ENCODE peak calls at places on chromosomes 1 and 21, in six cellular contexts. One of them, this sample, is unnamed.
A peak's percentile ranks its signal among the peaks of the same experiment; 100 is the strongest.

GRCh38 chr1:23562138-23562819 is 3.0 kb upstream of the ID3 start:
- DNase-seq in H9: peak; percentile 95
- DNase-seq in psoas muscle: peak; percentile 97
- DNase-seq in WTC11: peak; percentile 93
- DNase-seq in AG09309: peak; percentile 95
- DNase-seq in neural progenitor cell: peak; percentile 98
- DNase-seq in this sample: peak; percentile 89

GRCh38 chr1:24913616-24914225 is 16.4 kb downstream of the RUNX3 start:
- DNase-seq in H9: no peak
- DNase-seq in psoas muscle: no peak
- DNase-seq in WTC11: no peak
- DNase-seq in AG09309: no peak
- DNase-seq in neural progenitor cell: no peak
- DNase-seq in this sample: no peak

GRCh38 chr1:162847839-162848453 is 13.0 kb downstream of the CCDC190 start:
- DNase-seq in H9: peak; percentile 66
- DNase-seq in psoas muscle: peak; percentile 73
- DNase-seq in WTC11: peak; percentile 86
- DNase-seq in AG09309: peak; percentile 33
- DNase-seq in neural progenitor cell: peak; percentile 81
- DNase-seq in this sample: peak; percentile 63

GRCh38 chr1:168084396-168085231 is 52.1 kb downstream of the GPR161 start:
- DNase-seq in H9: peak; percentile 82
- DNase-seq in psoas muscle: peak; percentile 49
- DNase-seq in WTC11: peak; percentile 85
- DNase-seq in AG09309: no peak
- DNase-seq in neural progenitor cell: peak; percentile 75
- DNase-seq in this sample: no peak

GRCh38 chr1:214332950-214333798 is 52.2 kb downstream of the SMYD2 start:
- DNase-seq in H9: peak; percentile 59
- DNase-seq in psoas muscle: peak; percentile 60
- DNase-seq in WTC11: peak; percentile 65
- DNase-seq in AG09309: peak; percentile 14
- DNase-seq in neural progenitor cell: peak; percentile 56
- DNase-seq in this sample: peak; percentile 30

GRCh38 chr1:184930232-184930631 is 44.1 kb downstream of the NIBAN1 start:
- DNase-seq in H9: no peak
- DNase-seq in psoas muscle: no peak
- DNase-seq in WTC11: no peak
- DNase-seq in AG09309: no peak
- DNase-seq in neural progenitor cell: no peak
- DNase-seq in this sample: no peak

GRCh38 chr1:36304521-36304920 is 1.6 kb upstream of the SH3D21 start:
- DNase-seq in H9: no peak
- DNase-seq in psoas muscle: no peak
- DNase-seq in WTC11: no peak
- DNase-seq in AG09309: no peak
- DNase-seq in neural progenitor cell: no peak
- DNase-seq in this sample: no peak

GRCh38 chr1:24327886-24328285 is 8.7 kb downstream of the GRHL3 start:
- DNase-seq in H9: no peak
- DNase-seq in psoas muscle: no peak
- DNase-seq in WTC11: no peak
- DNase-seq in AG09309: no peak
- DNase-seq in neural progenitor cell: no peak
- DNase-seq in this sample: no peak

GRCh38 chr1:12616709-12617373 is 1.2 kb downstream of the DHRS3 start:
- DNase-seq in H9: no peak
- DNase-seq in psoas muscle: peak; percentile 58
- DNase-seq in WTC11: peak; percentile 41
- DNase-seq in AG09309: no peak
- DNase-seq in neural progenitor cell: peak; percentile 59
- DNase-seq in this sample: no peak

GRCh38 chr21:24367936-24368335 is 1239.3 kb downstream of the MRPL39 start:
- DNase-seq in H9: no peak
- DNase-seq in psoas muscle: no peak
- DNase-seq in WTC11: no peak
- DNase-seq in AG09309: no peak
- DNase-seq in neural progenitor cell: no peak
- DNase-seq in this sample: no peak

GRCh38 chr1:237124856-237125462 is 83.0 kb downstream of the RYR2 start:
- DNase-seq in H9: no peak
- DNase-seq in psoas muscle: no peak
- DNase-seq in WTC11: no peak
- DNase-seq in AG09309: no peak
- DNase-seq in neural progenitor cell: peak; percentile 32
- DNase-seq in this sample: no peak

GRCh38 chr1:155591770-155592169 is 18.2 kb upstream of the MSTO1 start:
- DNase-seq in H9: no peak
- DNase-seq in psoas muscle: no peak
- DNase-seq in WTC11: no peak
- DNase-seq in AG09309: peak; percentile 29
- DNase-seq in neural progenitor cell: peak; percentile 76
- DNase-seq in this sample: peak; percentile 43

GRCh38 chr1:227789042-227789880 is 26.2 kb upstream of the PRSS38 start:
- DNase-seq in H9: no peak
- DNase-seq in psoas muscle: no peak
- DNase-seq in WTC11: no peak
- DNase-seq in AG09309: no peak
- DNase-seq in neural progenitor cell: peak; percentile 52
- DNase-seq in this sample: no peak

GRCh38 chr1:181153634-181153961 is 65.1 kb downstream of the IER5 start:
- DNase-seq in H9: no peak
- DNase-seq in psoas muscle: no peak
- DNase-seq in WTC11: no peak
- DNase-seq in AG09309: no peak
- DNase-seq in neural progenitor cell: no peak
- DNase-seq in this sample: no peak

GRCh38 chr1:19926296-19927129 is 3.1 kb upstream of the PLA2G2E start:
- DNase-seq in H9: no peak
- DNase-seq in psoas muscle: no peak
- DNase-seq in WTC11: no peak
- DNase-seq in AG09309: no peak
- DNase-seq in neural progenitor cell: no peak
- DNase-seq in this sample: no peak

GRCh38 chr1:93219443-93219842 is 38.9 kb downstream of the CCDC18 start:
- DNase-seq in H9: no peak
- DNase-seq in psoas muscle: no peak
- DNase-seq in WTC11: no peak
- DNase-seq in AG09309: no peak
- DNase-seq in neural progenitor cell: no peak
- DNase-seq in this sample: no peak

GRCh38 chr1:86421601-86422280 is 2.2 kb upstream of the CLCA2 start:
- DNase-seq in H9: no peak
- DNase-seq in psoas muscle: no peak
- DNase-seq in WTC11: no peak
- DNase-seq in AG09309: no peak
- DNase-seq in neural progenitor cell: no peak
- DNase-seq in this sample: no peak

GRCh38 chr1:43960798-43961197 is 9.0 kb upstream of the DPH2 start:
- DNase-seq in H9: no peak
- DNase-seq in psoas muscle: no peak
- DNase-seq in WTC11: no peak
- DNase-seq in AG09309: no peak
- DNase-seq in neural progenitor cell: no peak
- DNase-seq in this sample: no peak

GRCh38 chr1:218772575-218772974 is 401.1 kb upstream of the LYPLAL1 start:
- DNase-seq in H9: no peak
- DNase-seq in psoas muscle: no peak
- DNase-seq in WTC11: no peak
- DNase-seq in AG09309: peak; percentile 74
- DNase-seq in neural progenitor cell: no peak
- DNase-seq in this sample: peak; percentile 48

GRCh38 chr1:150072959-150073358 is 5.4 kb downstream of the VPS45 start:
- DNase-seq in H9: no peak
- DNase-seq in psoas muscle: no peak
- DNase-seq in WTC11: no peak
- DNase-seq in AG09309: no peak
- DNase-seq in neural progenitor cell: no peak
- DNase-seq in this sample: no peak

GRCh38 chr1:174206148-174206826 is 47.0 kb downstream of the RABGAP1L start:
- DNase-seq in H9: no peak
- DNase-seq in psoas muscle: no peak
- DNase-seq in WTC11: no peak
- DNase-seq in AG09309: no peak
- DNase-seq in neural progenitor cell: no peak
- DNase-seq in this sample: no peak

GRCh38 chr1:46180082-46180616 is 3.9 kb upstream of the P3R3URF start:
- DNase-seq in H9: peak; percentile 83
- DNase-seq in psoas muscle: no peak
- DNase-seq in WTC11: peak; percentile 72
- DNase-seq in AG09309: no peak
- DNase-seq in neural progenitor cell: peak; percentile 54
- DNase-seq in this sample: no peak

GRCh38 chr1:42847111-42847580 is 733 bp downstream of the ZNF691 start:
- DNase-seq in H9: no peak
- DNase-seq in psoas muscle: no peak
- DNase-seq in WTC11: no peak
- DNase-seq in AG09309: no peak
- DNase-seq in neural progenitor cell: no peak
- DNase-seq in this sample: no peak

GRCh38 chr1:156767879-156768608 is 709 bp downstream of the PRCC start:
- DNase-seq in H9: peak; percentile 45
- DNase-seq in psoas muscle: peak; percentile 30
- DNase-seq in WTC11: peak; percentile 72
- DNase-seq in AG09309: no peak
- DNase-seq in neural progenitor cell: peak; percentile 80
- DNase-seq in this sample: no peak

GRCh38 chr1:119209943-119210342 is 69.5 kb upstream of the WARS2 start:
- DNase-seq in H9: no peak
- DNase-seq in psoas muscle: no peak
- DNase-seq in WTC11: no peak
- DNase-seq in AG09309: no peak
- DNase-seq in neural progenitor cell: no peak
- DNase-seq in this sample: no peak

GRCh38 chr1:61337037-61337436 is 254.7 kb downstream of the NFIA start:
- DNase-seq in H9: no peak
- DNase-seq in psoas muscle: no peak
- DNase-seq in WTC11: no peak
- DNase-seq in AG09309: no peak
- DNase-seq in neural progenitor cell: no peak
- DNase-seq in this sample: no peak
- TF ChIP-seq CTCF in H9: peak; percentile 50
- TF ChIP-seq CTCF in psoas muscle: peak; percentile 35
- TF ChIP-seq CTCF in WTC11: no peak
- TF ChIP-seq CTCF in AG09309: peak; percentile 10
- TF ChIP-seq CTCF in neural progenitor cell: peak; percentile 12
- TF ChIP-seq CTCF in this sample: no peak

DNA sequence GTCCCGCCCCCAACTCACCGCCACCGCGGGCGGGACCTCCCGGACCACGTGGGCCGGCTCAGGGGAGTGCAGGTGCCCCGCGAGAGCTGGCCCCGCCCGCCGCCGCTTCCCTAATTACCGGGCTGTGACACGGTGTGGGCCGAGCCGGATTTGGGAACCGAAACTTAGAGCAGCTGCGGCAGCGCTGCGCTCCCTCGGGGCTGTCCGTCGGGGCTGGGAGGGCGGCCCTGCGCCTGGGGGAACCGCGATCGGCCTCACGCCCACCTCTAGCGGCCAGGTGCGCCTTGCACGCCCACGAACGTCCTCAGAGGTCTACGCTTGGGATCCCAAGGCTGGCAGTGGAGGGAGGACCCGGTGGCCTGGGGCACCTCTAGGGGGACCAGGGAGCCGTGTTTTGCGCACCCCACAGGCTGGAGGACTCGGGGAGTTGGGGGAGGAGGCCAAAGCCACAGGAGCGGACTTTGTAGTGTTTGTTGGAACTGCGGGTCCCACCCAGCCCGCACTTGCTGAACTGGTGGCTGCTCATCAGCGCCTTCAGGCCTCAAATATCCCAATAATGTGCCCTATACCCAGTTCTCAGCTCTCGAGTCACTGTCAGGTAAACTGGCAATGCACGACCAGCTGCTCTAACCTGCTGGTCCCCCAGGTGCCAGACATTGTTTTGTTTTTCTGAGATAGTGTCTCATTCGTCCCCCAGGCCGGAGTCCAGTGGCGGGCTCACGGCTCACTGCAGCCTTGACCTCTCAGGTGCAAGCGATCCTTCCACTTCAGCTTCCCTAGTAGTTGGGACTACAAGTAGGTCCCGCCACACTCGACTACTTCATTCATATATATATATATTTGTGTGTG is 781 bp upstream of the NADK start:
- DNase-seq in H9: peak; percentile 89
- DNase-seq in psoas muscle: peak; percentile 73
- DNase-seq in WTC11: peak; percentile 90
- DNase-seq in AG09309: no peak
- DNase-seq in neural progenitor cell: peak; percentile 86
- DNase-seq in this sample: no peak
- TF ChIP-seq CTCF in H9: peak; percentile 62
- TF ChIP-seq CTCF in psoas muscle: no peak
- TF ChIP-seq CTCF in WTC11: no peak
- TF ChIP-seq CTCF in AG09309: no peak
- TF ChIP-seq CTCF in neural progenitor cell: peak; percentile 54
- TF ChIP-seq CTCF in this sample: no peak

GRCh38 chr1:1894354-1895049 is 3.6 kb upstream of the GNB1 start:
- DNase-seq in H9: no peak
- DNase-seq in psoas muscle: no peak
- DNase-seq in WTC11: no peak
- DNase-seq in AG09309: no peak
- DNase-seq in neural progenitor cell: peak; percentile 2
- DNase-seq in this sample: no peak

GRCh38 chr1:1893291-1893985 is 2.6 kb upstream of the GNB1 start:
- DNase-seq in H9: no peak
- DNase-seq in psoas muscle: no peak
- DNase-seq in WTC11: no peak
- DNase-seq in AG09309: no peak
- DNase-seq in neural progenitor cell: no peak
- DNase-seq in this sample: no peak

GRCh38 chr1:1892763-1893120 is 1.9 kb upstream of the GNB1 start:
- DNase-seq in H9: no peak
- DNase-seq in psoas muscle: no peak
- DNase-seq in WTC11: no peak
- DNase-seq in AG09309: no peak
- DNase-seq in neural progenitor cell: peak; percentile 3
- DNase-seq in this sample: no peak

GRCh38 chr1:1895050-1895398 is 4.1 kb upstream of the GNB1 start:
- DNase-seq in H9: no peak
- DNase-seq in psoas muscle: no peak
- DNase-seq in WTC11: no peak
- DNase-seq in AG09309: no peak
- DNase-seq in neural progenitor cell: peak; percentile 16
- DNase-seq in this sample: no peak

GRCh38 chr1:1893997-1894353 is 3.1 kb upstream of the GNB1 start:
- DNase-seq in H9: no peak
- DNase-seq in psoas muscle: no peak
- DNase-seq in WTC11: no peak
- DNase-seq in AG09309: no peak
- DNase-seq in neural progenitor cell: no peak
- DNase-seq in this sample: no peak
- TF ChIP-seq CTCF in H9: no peak
- TF ChIP-seq CTCF in psoas muscle: no peak
- TF ChIP-seq CTCF in WTC11: no peak
- TF ChIP-seq CTCF in AG09309: no peak
- TF ChIP-seq CTCF in neural progenitor cell: no peak
- TF ChIP-seq CTCF in this sample: no peak

DNA sequence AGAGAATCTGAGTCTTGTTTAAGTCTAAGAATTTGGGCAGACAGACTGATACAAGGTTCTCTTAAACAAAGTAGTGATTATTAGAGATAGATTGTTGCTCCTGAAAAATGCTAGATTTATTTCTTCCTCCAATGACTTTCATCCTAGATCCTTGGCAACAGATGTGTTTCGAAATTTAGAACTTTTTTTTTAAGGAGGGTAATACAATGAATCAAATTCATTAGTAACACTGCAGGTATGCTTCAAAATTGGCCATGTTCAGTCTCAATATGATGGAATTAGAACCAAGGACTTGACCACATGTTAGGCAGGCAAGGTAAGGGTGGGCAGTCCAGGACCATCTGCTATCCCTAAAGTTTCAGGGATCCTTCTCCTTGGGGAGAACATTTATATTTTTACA is 4.5 kb upstream of the LCE1F start:
- DNase-seq in H9: no peak
- DNase-seq in psoas muscle: no peak
- DNase-seq in WTC11: no peak
- DNase-seq in AG09309: no peak
- DNase-seq in neural progenitor cell: no peak
- DNase-seq in this sample: no peak
- TF ChIP-seq CTCF in H9: no peak
- TF ChIP-seq CTCF in psoas muscle: no peak
- TF ChIP-seq CTCF in WTC11: no peak
- TF ChIP-seq CTCF in AG09309: no peak
- TF ChIP-seq CTCF in neural progenitor cell: no peak
- TF ChIP-seq CTCF in this sample: no peak